ENCODE peak calls at places on chromosomes 13 and 19, in five cellular contexts. O is occipital lobe; L is NCI-H1092; B is activated naive CD8-positive, alpha-beta T cell treated with anti-CD3 and anti-CD28 coated beads, Interleukin-2, amount 50 U/mL, for 24 hours; Z is stimulated activated CD8-positive, alpha-beta memory T cell treated with anti-CD3 and anti-CD28 coated beads, Interleukin-15, amount 100 ng/mL, for 24 hours. M is an unnamed sample.

GRCh38 chr13:99553033-99553432 is 51.8 kb downstream of the TM9SF2 start:
- DNase-seq in O (no peak), L (no peak), B (no peak), Z (no peak), M (no peak)

GRCh38 chr13:83221256-83221655 is 661.0 kb downstream of the SLITRK1 start:
- DNase-seq in O (no peak), L (no peak), B (no peak), Z (no peak), M (no peak)

GRCh38 chr19:13066231-13066630 is 36.4 kb downstream of the LYL1 start:
- DNase-seq in O (no peak), L (no peak), B (no peak), Z (no peak), M (no peak)

GRCh38 chr13:94252209-94252608 is 227.3 kb downstream of the DCT start:
- DNase-seq in O (no peak), L (no peak), B (no peak), Z (no peak), M (no peak)

GRCh38 chr19:50646074-50646807 is 3.0 kb upstream of the C19orf81 start:
- DNase-seq in O (no peak), L (no peak), B (no peak), Z (no peak), M (no peak)

GRCh38 chr19:4390017-4390861 is 10.1 kb downstream of the SH3GL1 start:
- DNase-seq in O (no peak), L (no peak), B (no peak), Z (no peak), M (no peak)

GRCh38 chr13:98977568-98978270 is at the start of gene DOCK9:
- DNase-seq in O (peak), L (no peak), B (no peak), Z (no peak), M (no peak)

GRCh38 chr13:37492741-37493514 is 105.6 kb downstream of the POSTN start:
- DNase-seq in O (no peak), L (no peak), B (no peak), Z (no peak), M (no peak)

GRCh38 chr13:52356327-52356726 is 49.6 kb downstream of the THSD1 start:
- DNase-seq in O (no peak), L (no peak), B (no peak), Z (no peak), M (no peak)